ENCODE peak calls at places on chromosomes 12 and 14, in ten cellular contexts. G is breast epithelium; R is cardiac muscle cell; W is naive thymus-derived CD4-positive, alpha-beta T cell; E is vagina; A is dorsolateral prefrontal cortex; V is choroid plexus epithelial cell; P is lower lobe of right lung; S is endodermal cell; H is stomach. C is an unnamed sample.
A peak's percentile ranks its signal among the peaks of the same experiment; 100 is the strongest.

GRCh38 chr12:2323538-2324261 is 270.9 kb downstream of the CACNA1C start:
- DNase-seq in A (no peak), V (no peak), H (no peak), R (peak; percentile 42), S (no peak), E (no peak), G (no peak), P (no peak), W (no peak), C (no peak)

GRCh38 chr12:85985996-85986395 is 111.9 kb downstream of the NTS start:
- DNase-seq in S (no peak), E (no peak), V (no peak), W (no peak), R (no peak), G (no peak), P (no peak), A (no peak), H (no peak), C (no peak)

GRCh38 chr12:26309646-26310045 is 114.3 kb downstream of the SSPN start:
- DNase-seq in P (no peak), G (no peak), E (no peak), W (no peak), H (no peak), S (no peak), R (no peak), A (no peak), V (no peak), C (no peak)

GRCh38 chr12:115149685-115150378 is 465.9 kb upstream of the TBX3 start:
- DNase-seq in V (peak; percentile 73), A (no peak), R (no peak), S (no peak), P (no peak), G (no peak), H (no peak), W (no peak), E (no peak), C (peak; percentile 21)

GRCh38 chr12:52949413-52950331 is 754 bp downstream of the KRT18 start:
- DNase-seq in H (peak; percentile 81), V (peak; percentile 95), W (no peak), P (peak; percentile 67), A (no peak), R (no peak), G (peak; percentile 82), S (peak; percentile 92), E (no peak), C (peak; percentile 90)

GRCh38 chr12:59699408-59700144 is 103.7 kb downstream of the SLC16A7 start:
- DNase-seq in G (no peak), V (peak; percentile 92), W (no peak), H (no peak), P (no peak), A (no peak), E (no peak), R (no peak), S (no peak), C (peak; percentile 71)

GRCh38 chr14:104150201-104151027 is 12.0 kb downstream of the KIF26A start:
- DNase-seq in H (no peak), A (no peak), W (no peak), R (peak; percentile 88), S (peak; percentile 93), P (no peak), V (peak; percentile 97), G (no peak), E (no peak), C (peak; percentile 48)

GRCh38 chr14:67436006-67436866 is 24.3 kb upstream of the PLEK2 start:
- DNase-seq in W (no peak), P (no peak), H (no peak), S (peak; percentile 78), E (no peak), A (peak; percentile 25), V (no peak), R (no peak), G (no peak), C (no peak)

GRCh38 chr12:112944028-112944690 is 5.9 kb downstream of the OAS3 start:
- DNase-seq in A (no peak), G (no peak), W (no peak), P (no peak), E (peak; percentile 70), H (no peak), V (no peak), S (peak; percentile 58), R (no peak), C (no peak)

GRCh38 chr14:22095845-22096510 is 422.4 kb upstream of the OR4E1 start:
- DNase-seq in H (no peak), G (no peak), R (no peak), P (no peak), E (no peak), V (no peak), W (peak; percentile 40), A (no peak), S (no peak), C (no peak)

GRCh38 chr14:54002653-54003052 is 46.0 kb upstream of the BMP4 start:
- DNase-seq in H (no peak), V (peak; percentile 30), S (no peak), P (no peak), W (no peak), E (no peak), R (no peak), A (peak; percentile 26), G (no peak), C (peak; percentile 73)

GRCh38 chr12:49187184-49187583 is 1.7 kb downstream of the TUBA1A start:
- DNase-seq in E (no peak), W (no peak), H (no peak), G (no peak), P (no peak), A (peak; percentile 82), R (no peak), V (peak; percentile 75), S (no peak), C (peak; percentile 45)

GRCh38 chr14:94138256-94138655 is 8.9 kb upstream of the IFI27L2 start:
- DNase-seq in H (no peak), V (no peak), P (no peak), A (no peak), E (no peak), G (no peak), S (no peak), W (no peak), R (no peak), C (no peak)

GRCh38 chr12:96195845-96196451 is 1.8 kb downstream of the ELK3 start:
- DNase-seq in H (no peak), G (no peak), R (peak; percentile 50), A (no peak), P (no peak), S (peak; percentile 87), W (no peak), V (peak; percentile 53), E (no peak), C (peak; percentile 64)
- H3K4me3 ChIP-seq in H (peak overlapping the region; percentile 88), G (peak overlapping the region; percentile 83), R (peak overlapping the region; percentile 99), A (peak overlapping the region; percentile 77), P (peak overlapping the region; percentile 87), S (peak overlapping the region; percentile 96), W (peak overlapping the region; percentile 59), V (peak overlapping the region; percentile 96), E (peak overlapping the region; percentile 83), C (peak overlapping the region; percentile 95)

GRCh38 chr14:50335989-50336391 is 23.9 kb downstream of the DMAC2L start:
- DNase-seq in E (no peak), H (no peak), S (peak; percentile 62), P (no peak), R (no peak), A (peak; percentile 41), G (no peak), V (peak; percentile 69), W (no peak), C (peak; percentile 52)

GRCh38 chr14:50335389-50335788 is 23.3 kb downstream of the DMAC2L start:
- DNase-seq in G (no peak), S (peak; percentile 78), E (no peak), W (no peak), P (no peak), V (peak; percentile 89), H (no peak), A (peak; percentile 84), R (peak; percentile 39), C (peak; percentile 72)

GRCh38 chr14:50338547-50338946 is 26.4 kb downstream of the DMAC2L start:
- DNase-seq in R (no peak), P (no peak), W (no peak), A (no peak), S (no peak), E (no peak), H (no peak), V (no peak), G (no peak), C (no peak)

GRCh38 chr14:50334211-50334610 is 22.1 kb downstream of the DMAC2L start:
- DNase-seq in W (no peak), S (no peak), V (no peak), E (no peak), G (no peak), P (no peak), A (no peak), H (no peak), R (no peak), C (no peak)

GRCh38 chr14:50336428-50336827 is 24.3 kb downstream of the DMAC2L start:
- DNase-seq in E (no peak), S (no peak), R (no peak), V (no peak), W (no peak), G (no peak), P (no peak), A (no peak), H (no peak), C (no peak)
- H3K4me3 ChIP-seq in E (no peak overlapping the region), S (no peak overlapping the region), R (no peak overlapping the region), V (no peak overlapping the region), W (no peak overlapping the region), G (no peak overlapping the region), P (no peak overlapping the region), A (peak overlapping the region; percentile 41), H (no peak overlapping the region), C (no peak overlapping the region)

GRCh38 chr12:121781751-121782615 is 11.5 kb downstream of the RHOF start:
- DNase-seq in P (no peak), A (no peak), W (no peak), E (no peak), G (no peak), R (no peak), V (peak; percentile 59), S (peak; percentile 49), H (no peak), C (no peak)
- H3K4me3 ChIP-seq in P (no peak overlapping the region), A (no peak overlapping the region), W (peak overlapping the region; percentile 29), E (no peak overlapping the region), G (no peak overlapping the region), R (no peak overlapping the region), V (no peak overlapping the region), S (no peak overlapping the region), H (no peak overlapping the region), C (no peak overlapping the region)

GRCh38 chr14:33788116-33788515 is 162.8 kb downstream of the EGLN3 start:
- DNase-seq in S (no peak), H (no peak), W (no peak), V (no peak), R (no peak), P (no peak), G (no peak), A (no peak), E (no peak), C (no peak)

GRCh38 chr14:33793711-33794110 is 157.2 kb downstream of the EGLN3 start:
- DNase-seq in V (no peak), G (no peak), W (no peak), S (no peak), R (no peak), P (no peak), E (no peak), A (no peak), H (no peak), C (no peak)

GRCh38 chr14:33792387-33793368 is 158.2 kb downstream of the EGLN3 start:
- DNase-seq in R (peak; percentile 84), A (peak; percentile 79), E (no peak), V (peak; percentile 89), P (peak; percentile 76), G (peak; percentile 81), W (peak; percentile 27), S (peak; percentile 93), H (peak; percentile 85), C (peak; percentile 65)

GRCh38 chr14:33791971-33792370 is 158.9 kb downstream of the EGLN3 start:
- DNase-seq in G (no peak), P (no peak), V (no peak), S (no peak), H (no peak), E (no peak), R (no peak), A (no peak), W (no peak), C (no peak)

GRCh38 chr14:33790996-33791395 is 159.9 kb downstream of the EGLN3 start:
- DNase-seq in H (no peak), E (no peak), V (no peak), P (no peak), W (no peak), S (no peak), R (no peak), A (no peak), G (no peak), C (no peak)
- H3K4me3 ChIP-seq in H (no peak overlapping the region), E (no peak overlapping the region), V (no peak overlapping the region), P (no peak overlapping the region), W (no peak overlapping the region), S (no peak overlapping the region), R (no peak overlapping the region), A (no peak overlapping the region), G (no peak overlapping the region), C (no peak overlapping the region)